ENCODE peak calls at places on chromosomes 13 and 19, in ten cellular contexts. One of them, this sample, is unnamed.

GRCh38 chr13:113550453-113550852 is 34.1 kb upstream of the TFDP1 start:
- DNase-seq in NCI-H1092: no peak
- DNase-seq in effector memory CD4-positive, alpha-beta T cell: no peak
- DNase-seq in body of pancreas: peak; percentile 7
- DNase-seq in IMR-90: no peak
- DNase-seq in NCI-H82: no peak
- DNase-seq in stimulated activated CD4-positive, alpha-beta T cell treated with anti-CD3 and anti-CD28 coated beads, Interleukin-4, amount 100 ng/mL, for 1 hour: no peak
- DNase-seq in nucleus accumbens: no peak
- DNase-seq in T-helper 1 cell: no peak
- DNase-seq in cerebellum: no peak
- DNase-seq in this sample: no peak

GRCh38 chr13:30730526-30730925 is 4.8 kb upstream of the ALOX5AP start:
- DNase-seq in body of pancreas: no peak
- DNase-seq in NCI-H1092: no peak
- DNase-seq in T-helper 1 cell: no peak
- DNase-seq in effector memory CD4-positive, alpha-beta T cell: no peak
- DNase-seq in nucleus accumbens: no peak
- DNase-seq in cerebellum: peak; percentile 52
- DNase-seq in stimulated activated CD4-positive, alpha-beta T cell treated with anti-CD3 and anti-CD28 coated beads, Interleukin-4, amount 100 ng/mL, for 1 hour: no peak
- DNase-seq in NCI-H82: peak; percentile 88
- DNase-seq in IMR-90: no peak
- DNase-seq in this sample: no peak

GRCh38 chr13:47036291-47037008 is 139.6 kb upstream of the HTR2A start:
- DNase-seq in T-helper 1 cell: no peak
- DNase-seq in stimulated activated CD4-positive, alpha-beta T cell treated with anti-CD3 and anti-CD28 coated beads, Interleukin-4, amount 100 ng/mL, for 1 hour: no peak
- DNase-seq in effector memory CD4-positive, alpha-beta T cell: no peak
- DNase-seq in NCI-H1092: no peak
- DNase-seq in nucleus accumbens: no peak
- DNase-seq in NCI-H82: no peak
- DNase-seq in IMR-90: no peak
- DNase-seq in cerebellum: no peak
- DNase-seq in body of pancreas: peak; percentile 15
- DNase-seq in this sample: no peak

GRCh38 chr19:3136684-3137055 is 837 bp downstream of the GNA15 start:
- DNase-seq in nucleus accumbens: no peak
- DNase-seq in T-helper 1 cell: no peak
- DNase-seq in effector memory CD4-positive, alpha-beta T cell: no peak
- DNase-seq in NCI-H1092: no peak
- DNase-seq in cerebellum: no peak
- DNase-seq in body of pancreas: no peak
- DNase-seq in stimulated activated CD4-positive, alpha-beta T cell treated with anti-CD3 and anti-CD28 coated beads, Interleukin-4, amount 100 ng/mL, for 1 hour: no peak
- DNase-seq in NCI-H82: no peak
- DNase-seq in IMR-90: no peak
- DNase-seq in this sample: no peak

GRCh38 chr19:5987077-5987818 is 9.3 kb upstream of the RANBP3 start:
- DNase-seq in stimulated activated CD4-positive, alpha-beta T cell treated with anti-CD3 and anti-CD28 coated beads, Interleukin-4, amount 100 ng/mL, for 1 hour: peak; percentile 68
- DNase-seq in effector memory CD4-positive, alpha-beta T cell: peak; percentile 31
- DNase-seq in NCI-H1092: peak; percentile 72
- DNase-seq in NCI-H82: peak; percentile 82
- DNase-seq in nucleus accumbens: peak; percentile 36
- DNase-seq in cerebellum: peak; percentile 78
- DNase-seq in body of pancreas: peak; percentile 90
- DNase-seq in IMR-90: peak; percentile 77
- DNase-seq in T-helper 1 cell: peak; percentile 74
- DNase-seq in this sample: peak; percentile 81

GRCh38 chr19:17326595-17326966 is 8.1 kb downstream of the ANO8 start:
- DNase-seq in IMR-90: no peak
- DNase-seq in stimulated activated CD4-positive, alpha-beta T cell treated with anti-CD3 and anti-CD28 coated beads, Interleukin-4, amount 100 ng/mL, for 1 hour: no peak
- DNase-seq in body of pancreas: no peak
- DNase-seq in nucleus accumbens: no peak
- DNase-seq in T-helper 1 cell: no peak
- DNase-seq in NCI-H82: no peak
- DNase-seq in effector memory CD4-positive, alpha-beta T cell: no peak
- DNase-seq in cerebellum: no peak
- DNase-seq in NCI-H1092: no peak
- DNase-seq in this sample: no peak

GRCh38 chr13:97028441-97029299 is 34.4 kb upstream of the OXGR1 start:
- DNase-seq in stimulated activated CD4-positive, alpha-beta T cell treated with anti-CD3 and anti-CD28 coated beads, Interleukin-4, amount 100 ng/mL, for 1 hour: peak; percentile 39
- DNase-seq in T-helper 1 cell: peak; percentile 8
- DNase-seq in IMR-90: peak; percentile 40
- DNase-seq in effector memory CD4-positive, alpha-beta T cell: peak; percentile 9
- DNase-seq in body of pancreas: peak; percentile 71
- DNase-seq in cerebellum: peak; percentile 50
- DNase-seq in NCI-H82: peak; percentile 80
- DNase-seq in NCI-H1092: peak; percentile 28
- DNase-seq in nucleus accumbens: no peak
- DNase-seq in this sample: peak; percentile 44

GRCh38 chr19:797528-798414 is 519 bp downstream of the PTBP1 start:
- DNase-seq in IMR-90: peak; percentile 85
- DNase-seq in effector memory CD4-positive, alpha-beta T cell: peak; percentile 75
- DNase-seq in T-helper 1 cell: peak; percentile 93
- DNase-seq in NCI-H1092: peak; percentile 92
- DNase-seq in body of pancreas: peak; percentile 92
- DNase-seq in nucleus accumbens: peak; percentile 71
- DNase-seq in cerebellum: peak; percentile 91
- DNase-seq in NCI-H82: peak; percentile 85
- DNase-seq in stimulated activated CD4-positive, alpha-beta T cell treated with anti-CD3 and anti-CD28 coated beads, Interleukin-4, amount 100 ng/mL, for 1 hour: peak; percentile 86
- DNase-seq in this sample: peak; percentile 87

GRCh38 chr13:37870895-37871550 is 1.5 kb upstream of the TRPC4 start:
- DNase-seq in body of pancreas: no peak
- DNase-seq in cerebellum: no peak
- DNase-seq in stimulated activated CD4-positive, alpha-beta T cell treated with anti-CD3 and anti-CD28 coated beads, Interleukin-4, amount 100 ng/mL, for 1 hour: no peak
- DNase-seq in NCI-H1092: no peak
- DNase-seq in T-helper 1 cell: no peak
- DNase-seq in effector memory CD4-positive, alpha-beta T cell: no peak
- DNase-seq in IMR-90: peak; percentile 79
- DNase-seq in nucleus accumbens: no peak
- DNase-seq in NCI-H82: no peak
- DNase-seq in this sample: no peak

GRCh38 chr19:45153339-45154063 is 7.3 kb downstream of the NKPD1 start:
- DNase-seq in IMR-90: peak; percentile 48
- DNase-seq in effector memory CD4-positive, alpha-beta T cell: peak; percentile 15
- DNase-seq in T-helper 1 cell: peak; percentile 34
- DNase-seq in nucleus accumbens: peak; percentile 35
- DNase-seq in stimulated activated CD4-positive, alpha-beta T cell treated with anti-CD3 and anti-CD28 coated beads, Interleukin-4, amount 100 ng/mL, for 1 hour: peak; percentile 46
- DNase-seq in NCI-H1092: no peak
- DNase-seq in body of pancreas: no peak
- DNase-seq in cerebellum: peak; percentile 47
- DNase-seq in NCI-H82: peak; percentile 50
- DNase-seq in this sample: peak; percentile 57

GRCh38 chr19:13207237-13208130 is 57.3 kb downstream of the IER2 start:
- DNase-seq in effector memory CD4-positive, alpha-beta T cell: no peak
- DNase-seq in stimulated activated CD4-positive, alpha-beta T cell treated with anti-CD3 and anti-CD28 coated beads, Interleukin-4, amount 100 ng/mL, for 1 hour: peak; percentile 35
- DNase-seq in T-helper 1 cell: no peak
- DNase-seq in IMR-90: no peak
- DNase-seq in body of pancreas: no peak
- DNase-seq in nucleus accumbens: no peak
- DNase-seq in NCI-H82: no peak
- DNase-seq in cerebellum: no peak
- DNase-seq in NCI-H1092: no peak
- DNase-seq in this sample: peak; percentile 43

This sample was measured in ovary.